ENCODE peak calls at places on chromosomes 12 and 14, in four cellular contexts. W is HFF-Myc, N is cardiac muscle cell, U is heart left ventricle. Y is an unnamed sample.

GRCh38 chr14:100072783-100073346 is 7.6 kb downstream of the EVL start:
- DNase-seq in W (no peak), U (no peak), N (no peak), Y (no peak)

GRCh38 chr12:49661191-49661590 is 37.8 kb downstream of the PRPF40B start:
- DNase-seq in U (no peak), W (no peak), N (no peak), Y (no peak)

GRCh38 chr14:61925043-61925442 is 162.8 kb downstream of the SNAPC1 start:
- DNase-seq in U (no peak), N (peak), W (no peak), Y (peak)

GRCh38 chr12:52871291-52871961 is 22.6 kb upstream of the KRT78 start:
- DNase-seq in U (no peak), W (no peak), N (no peak), Y (no peak)

GRCh38 chr12:131371580-131372475 is 339.1 kb upstream of the SFSWAP start:
- DNase-seq in N (no peak), W (no peak), U (no peak), Y (no peak)

GRCh38 chr12:117192057-117192456 is 1.8 kb upstream of the FBXO21 start:
- DNase-seq in U (no peak), W (no peak), N (no peak), Y (no peak)

GRCh38 chr14:94196057-94196456 is 21.9 kb downstream of the PPP4R4 start:
- DNase-seq in N (no peak), U (no peak), W (no peak), Y (no peak)

GRCh38 chr12:11797317-11797913 is 147.9 kb downstream of the ETV6 start:
- DNase-seq in W (peak), N (no peak), U (no peak), Y (peak)

GRCh38 chr12:80195143-80195726 is 95.9 kb downstream of the OTOGL start:
- DNase-seq in W (peak), U (peak), N (peak), Y (peak)

GRCh38 chr14:21626491-21627230 is 8.1 kb downstream of the OR10G2 start:
- DNase-seq in W (no peak), N (no peak), U (no peak), Y (peak)

GRCh38 chr12:53118771-53119300 is 15.6 kb downstream of the SOAT2 start:
- DNase-seq in W (no peak), N (no peak), U (peak), Y (no peak)

GRCh38 chr12:111108726-111109125 is 188.3 kb upstream of the MYL2 start:
- DNase-seq in W (no peak), N (no peak), U (no peak), Y (no peak)

GRCh38 chr14:78302841-78303240 is 132.7 kb downstream of the NRXN3 start:
- DNase-seq in N (no peak), W (no peak), U (no peak), Y (no peak)

GRCh38 chr12:94178886-94179285 is 30.5 kb downstream of the PLXNC1 start:
- DNase-seq in U (no peak), W (no peak), N (no peak), Y (no peak)

GRCh38 chr12:89951050-89951693 is 242.5 kb upstream of the ATP2B1 start:
- DNase-seq in W (no peak), N (no peak), U (no peak), Y (no peak)

GRCh38 chr14:33120966-33121365 is 182.3 kb downstream of the NPAS3 start:
- DNase-seq in U (no peak), W (no peak), N (no peak), Y (no peak)

GRCh38 chr12:509494-509893 is 49.8 kb downstream of the B4GALNT3 start:
- DNase-seq in W (no peak), N (peak), U (no peak), Y (no peak)

GRCh38 chr12:54036620-54037359 is 3.9 kb downstream of the HOXC5 start:
- DNase-seq in W (no peak), U (no peak), N (no peak), Y (no peak)

GRCh38 chr14:104331871-104332605 is 193.7 kb downstream of the KIF26A start:
- DNase-seq in N (no peak), U (no peak), W (no peak), Y (no peak)

GRCh38 chr12:124660846-124661245 is 93.4 kb upstream of the NCOR2 start:
- DNase-seq in N (no peak), U (no peak), W (no peak), Y (no peak)

GRCh38 chr14:99803803-99804202 is 10.6 kb downstream of the EML1 start:
- DNase-seq in W (no peak), U (no peak), N (no peak), Y (no peak)

GRCh38 chr14:32358781-32359180 is 29.7 kb downstream of the AKAP6 start:
- DNase-seq in U (no peak), N (no peak), W (no peak), Y (no peak)

GRCh38 chr12:131755305-131756113 is 44.6 kb downstream of the SFSWAP start:
- DNase-seq in W (no peak), U (no peak), N (peak), Y (no peak)

GRCh38 chr12:90630006-90630405 is 325.0 kb downstream of the CCER1 start:
- DNase-seq in N (no peak), U (no peak), W (no peak), Y (no peak)

GRCh38 chr12:115632323-115632722 is 645.2 kb downstream of the MED13L start:
- DNase-seq in U (no peak), N (no peak), W (no peak), Y (no peak)

GRCh38 chr14:103520269-103520656 is 2.4 kb downstream of the CKB start:
- DNase-seq in N (no peak), W (no peak), U (no peak), Y (no peak)

GRCh38 chr12:13075114-13075471 is 28.4 kb downstream of the GSG1 start:
- DNase-seq in U (no peak), W (no peak), N (no peak), Y (no peak)

GRCh38 chr12:107225626-107226025 is 132.3 kb upstream of the CRY1 start:
- DNase-seq in U (no peak), N (no peak), W (no peak), Y (peak)

GRCh38 chr14:92503756-92504491 is 9.7 kb upstream of the RIN3 start:
- DNase-seq in W (peak), U (no peak), N (peak), Y (no peak)

GRCh38 chr14:31018057-31018645 is 7.3 kb upstream of the AP4S1 start:
- DNase-seq in N (no peak), U (no peak), W (no peak), Y (no peak)

GRCh38 chr14:21347201-21347600 is 36.6 kb downstream of the SUPT16H start:
- DNase-seq in N (no peak), U (no peak), W (no peak), Y (no peak)

GRCh38 chr14:51310453-51311074 is 70.5 kb downstream of the TMX1 start:
- DNase-seq in W (peak), N (no peak), U (peak), Y (peak)

GRCh38 chr14:95482967-95483842 is 33.2 kb downstream of the SYNE3 start:
- DNase-seq in N (no peak), W (peak), U (peak), Y (peak)

GRCh38 chr12:94095618-94096017 is 52.8 kb upstream of the PLXNC1 start:
- DNase-seq in U (no peak), N (no peak), W (no peak), Y (no peak)

GRCh38 chr12:2194060-2194459 is 141.3 kb downstream of the CACNA1C start:
- DNase-seq in U (no peak), N (no peak), W (no peak), Y (no peak)

GRCh38 chr12:2194571-2194970 is 141.8 kb downstream of the CACNA1C start:
- DNase-seq in N (no peak), W (no peak), U (no peak), Y (no peak)

GRCh38 chr12:2198542-2198941 is 145.8 kb downstream of the CACNA1C start:
- DNase-seq in N (no peak), W (no peak), U (no peak), Y (no peak)

GRCh38 chr12:2195085-2195484 is 142.3 kb downstream of the CACNA1C start:
- DNase-seq in W (no peak), U (no peak), N (no peak), Y (no peak)

GRCh38 chr12:2198088-2198501 is 145.3 kb downstream of the CACNA1C start:
- DNase-seq in N (no peak), U (peak), W (peak), Y (peak)
- H3K4me3 ChIP-seq in N (no peak), U (no peak), W (no peak), Y (no peak)

GRCh38 chr12:55142896-55143870 is 17.0 kb downstream of the OR9K2 start:
- DNase-seq in N (peak), W (peak), U (no peak), Y (peak)
- TF ChIP-seq CTCF in N (peak), W (peak), U (peak), Y (peak)

GRCh38 chr14:71765505-71765904 is 166.7 kb upstream of the RGS6 start:
- DNase-seq in U (no peak), N (no peak), W (no peak), Y (no peak)

GRCh38 chr14:71762575-71762974 is 169.7 kb upstream of the RGS6 start:
- DNase-seq in N (no peak), U (no peak), W (no peak), Y (no peak)

GRCh38 chr14:71764701-71765347 is 167.4 kb upstream of the RGS6 start:
- DNase-seq in U (no peak), N (no peak), W (no peak), Y (no peak)
- H3K4me3 ChIP-seq in U (no peak), N (no peak), W (no peak), Y (no peak)

DNA sequence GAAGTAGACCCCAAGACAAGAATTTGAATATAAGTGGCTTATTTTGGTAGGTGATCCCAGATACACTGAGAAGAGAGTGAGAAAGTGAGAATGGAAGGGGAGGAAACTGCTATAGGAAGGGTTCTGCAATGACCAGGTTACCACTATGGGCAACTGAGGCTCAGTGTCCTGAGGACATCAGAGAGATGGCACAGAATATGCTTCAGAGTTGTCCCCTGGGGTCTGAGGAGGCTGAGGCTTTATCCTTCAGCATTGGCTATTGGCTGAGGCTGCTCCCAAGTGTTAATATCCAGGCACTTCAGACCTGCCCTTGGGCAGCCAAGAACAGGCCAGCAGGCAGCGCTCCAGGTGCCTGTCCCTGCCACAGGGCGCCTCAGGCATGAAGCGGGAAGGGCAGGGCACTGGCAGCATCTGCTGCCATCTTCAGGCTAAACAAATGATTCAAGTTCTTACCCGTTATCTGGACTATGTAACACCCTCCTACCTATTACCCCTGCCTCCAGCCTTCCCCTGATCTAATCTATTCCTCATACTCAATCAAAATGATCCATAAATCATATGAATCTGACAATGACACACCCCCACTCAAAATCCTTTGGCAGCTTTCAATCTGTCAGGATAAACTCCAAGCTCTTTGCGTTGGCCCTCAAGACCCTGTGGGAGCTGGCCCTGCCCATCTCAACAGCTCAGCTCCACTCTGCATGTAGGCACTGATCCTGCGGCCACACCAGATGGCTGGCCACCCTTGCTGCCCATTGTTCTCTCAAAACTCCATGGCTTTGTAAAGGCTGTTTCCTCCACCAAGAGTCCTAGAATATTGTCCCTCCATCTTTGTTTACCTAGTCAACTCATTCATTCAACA is 42.4 kb downstream of the CKAP4 start:
- DNase-seq in W (no peak), N (no peak), U (peak), Y (no peak)
- TF ChIP-seq CTCF in W (no peak), N (no peak), U (peak), Y (no peak)

DNA sequence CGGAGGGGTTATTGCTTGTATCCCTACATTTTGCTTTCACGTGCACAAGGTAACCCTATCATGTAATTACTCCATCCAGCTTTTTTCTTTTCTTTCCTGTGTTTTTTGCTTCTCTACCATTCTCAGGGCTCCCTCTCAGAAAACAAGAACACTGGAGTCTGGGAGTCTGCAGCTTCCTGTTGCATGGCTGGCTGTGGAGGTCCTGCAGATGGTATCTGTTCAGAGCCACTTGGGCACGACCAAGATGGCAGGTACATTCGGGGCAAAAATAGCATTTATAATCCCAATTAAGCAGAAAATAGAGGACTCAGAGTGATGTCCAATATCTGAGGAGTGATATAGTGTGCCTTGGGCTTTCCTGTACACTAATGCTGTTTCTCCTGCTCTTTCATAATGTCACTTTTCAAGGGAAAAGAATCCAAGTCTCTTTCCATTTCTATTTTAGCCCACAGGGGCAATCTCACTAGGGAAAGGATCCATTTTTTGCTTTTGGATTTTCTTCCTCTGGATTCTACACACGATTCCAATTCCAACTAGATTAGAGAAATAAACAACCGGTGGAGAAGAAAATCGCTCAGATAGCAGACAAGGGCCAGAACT is 3.2 kb upstream of the NUMB start:
- DNase-seq in U (no peak), N (no peak), W (no peak), Y (no peak)
- H3K4me3 ChIP-seq in U (peak), N (no peak), W (no peak), Y (no peak)

GRCh38 chr12:59374783-59375182 is 221.0 kb upstream of the SLC16A7 start:
- DNase-seq in W (no peak), N (no peak), U (no peak), Y (no peak)

GRCh38 chr12:59370933-59371332 is 224.9 kb upstream of the SLC16A7 start:
- DNase-seq in W (no peak), U (no peak), N (no peak), Y (no peak)

GRCh38 chr12:59375633-59376032 is 220.2 kb upstream of the SLC16A7 start:
- DNase-seq in W (no peak), N (no peak), U (no peak), Y (no peak)

GRCh38 chr12:59372971-59373370 is 222.9 kb upstream of the SLC16A7 start:
- DNase-seq in W (no peak), U (no peak), N (no peak), Y (no peak)
- TF ChIP-seq CTCF in W (peak), U (no peak), N (peak), Y (peak)

GRCh38 chr12:67669925-67670631 is 21.5 kb downstream of the DYRK2 start:
- DNase-seq in N (no peak), U (no peak), W (peak), Y (no peak)

GRCh38 chr12:67669217-67669924 is 20.8 kb downstream of the DYRK2 start:
- DNase-seq in W (no peak), U (no peak), N (no peak), Y (no peak)

GRCh38 chr12:67671419-67671818 is 22.9 kb downstream of the DYRK2 start:
- DNase-seq in U (no peak), N (no peak), W (no peak), Y (no peak)

GRCh38 chr12:67674417-67674816 is 25.9 kb downstream of the DYRK2 start:
- DNase-seq in U (no peak), N (no peak), W (no peak), Y (no peak)

DNA sequence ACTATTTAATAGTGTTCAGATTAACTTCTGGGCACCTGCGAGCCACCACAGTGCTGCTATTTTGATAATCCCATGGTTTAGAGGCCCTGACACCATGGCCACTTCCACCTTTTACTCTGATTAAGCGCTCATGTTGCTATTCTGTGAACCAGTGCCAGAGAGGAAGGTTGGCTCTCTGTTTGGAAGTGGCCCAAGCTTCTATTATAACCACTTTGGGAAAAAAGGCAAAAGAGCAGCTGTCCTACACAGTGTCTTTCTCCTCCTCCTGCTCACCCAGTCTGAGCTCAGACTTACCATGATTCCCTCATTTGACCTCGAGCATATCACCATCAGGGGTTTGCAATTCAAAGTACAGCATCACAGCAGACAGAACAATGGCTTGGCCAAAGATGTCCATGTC is 23.3 kb downstream of the DYRK2 start:
- DNase-seq in N (no peak), W (no peak), U (no peak), Y (no peak)
- H3K4me3 ChIP-seq in N (no peak), W (no peak), U (no peak), Y (no peak)

GRCh38 chr14:91252901-91253794 is 8.6 kb upstream of the GPR68 start:
- DNase-seq in N (peak), U (peak), W (no peak), Y (no peak)
- TF ChIP-seq CTCF in N (peak), U (no peak), W (peak), Y (peak)